ENCODE peak calls at places on chromosomes 13 and 19, in five cellular contexts. D, T, M, H and F are unnamed samples.

GRCh38 chr19:39996218-39996810 is 546 bp upstream of the ZNF546 start:
- DNase-seq in H (no peak), D (no peak), T (peak; percentile 40), M (peak; percentile 22), F (no peak)

GRCh38 chr19:34145741-34146202 is 26.5 kb upstream of the LSM14A start:
- DNase-seq in D (peak; percentile 33), T (no peak), M (peak; percentile 75), H (peak; percentile 71), F (peak; percentile 12)

GRCh38 chr13:20891768-20892167 is 10.8 kb downstream of the XPO4 start:
- DNase-seq in H (no peak), D (no peak), T (no peak), M (no peak), F (no peak)

GRCh38 chr13:49828452-49828851 is 36.0 kb upstream of the KPNA3 start:
- DNase-seq in M (no peak), T (no peak), D (no peak), H (no peak), F (no peak)

GRCh38 chr19:19662866-19663291 is 597 bp downstream of the ATP13A1 start:
- DNase-seq in M (no peak), H (no peak), D (no peak), T (no peak), F (no peak)

GRCh38 chr19:10159610-10160009 is 35.1 kb downstream of the DNMT1 start:
- DNase-seq in M (no peak), D (no peak), T (no peak), H (no peak), F (no peak)

GRCh38 chr19:49432141-49433073 is 7.2 kb downstream of the GFY start:
- DNase-seq in T (no peak), H (no peak), M (no peak), D (no peak), F (peak; percentile 32)

GRCh38 chr19:48539503-48540096 is 12.4 kb upstream of the SULT2B1 start:
- DNase-seq in D (no peak), T (no peak), M (peak; percentile 61), H (no peak), F (no peak)

GRCh38 chr19:47601180-47601904 is 7.6 kb upstream of the BICRA start:
- DNase-seq in T (no peak), H (no peak), M (no peak), D (no peak), F (no peak)

GRCh38 chr19:8334458-8335342 is 8.4 kb downstream of the KANK3 start:
- DNase-seq in D (no peak), H (peak; percentile 73), M (peak; percentile 72), T (peak; percentile 48), F (no peak)

GRCh38 chr19:4057913-4058695 is 8.6 kb downstream of the ZBTB7A start:
- DNase-seq in M (no peak), T (peak; percentile 94), H (no peak), D (peak; percentile 92), F (no peak)

GRCh38 chr19:33143897-33144405 is 12.0 kb downstream of the WDR88 start:
- DNase-seq in T (peak; percentile 65), H (peak; percentile 63), D (peak; percentile 54), M (peak; percentile 78), F (peak; percentile 46)

GRCh38 chr19:16328824-16329482 is 4.3 kb downstream of the KLF2 start:
- DNase-seq in M (no peak), T (no peak), D (no peak), H (no peak), F (peak; percentile 48)

GRCh38 chr13:44921931-44922758 is 67.1 kb downstream of the NUFIP1 start:
- DNase-seq in T (peak; percentile 72), D (peak; percentile 81), H (no peak), M (peak; percentile 6), F (no peak)

GRCh38 chr19:22144394-22144793 is 52.4 kb downstream of the ZNF676 start:
- DNase-seq in T (no peak), H (peak; percentile 9), M (peak; percentile 21), D (no peak), F (no peak)

GRCh38 chr19:18058208-18059009 is 28.3 kb downstream of the IL12RB1 start:
- DNase-seq in T (peak; percentile 85), H (peak; percentile 78), D (peak; percentile 69), M (peak; percentile 86), F (peak; percentile 71)

GRCh38 chr13:49336655-49337054 is 88.9 kb downstream of the CDADC1 start:
- DNase-seq in M (no peak), H (no peak), D (no peak), T (no peak), F (no peak)

GRCh38 chr19:51043497-51043896 is 8.7 kb upstream of the KLK12 start:
- DNase-seq in T (no peak), D (no peak), M (no peak), H (no peak), F (no peak)

GRCh38 chr19:42199440-42200115 is 17.9 kb downstream of the DEDD2 start:
- DNase-seq in M (no peak), D (peak; percentile 55), H (no peak), T (peak; percentile 73), F (no peak)

GRCh38 chr13:73274147-73274546 is 215.3 kb downstream of the KLF5 start:
- DNase-seq in D (no peak), M (no peak), T (no peak), H (no peak), F (no peak)

GRCh38 chr19:42032428-42032827 is 37.6 kb downstream of the GRIK5 start:
- DNase-seq in T (no peak), M (no peak), D (no peak), H (no peak), F (no peak)

GRCh38 chr19:821976-822773 is 420 bp upstream of the PLPPR3 start:
- DNase-seq in H (peak; percentile 79), M (peak; percentile 71), T (no peak), D (no peak), F (no peak)

GRCh38 chr19:56838930-56839664 is 1.4 kb downstream of the PEG3 start:
- DNase-seq in T (peak; percentile 98), M (no peak), D (peak; percentile 100), H (peak; percentile 96), F (no peak)

GRCh38 chr13:52599853-52600603 is 42.2 kb upstream of the HNRNPA1L2 start:
- DNase-seq in M (peak; percentile 42), D (no peak), T (peak; percentile 60), H (no peak), F (no peak)

GRCh38 chr13:99639126-99639525 is 137.9 kb downstream of the TM9SF2 start:
- DNase-seq in M (no peak), H (no peak), T (no peak), D (no peak), F (no peak)

GRCh38 chr13:99658266-99658991 is 157.2 kb downstream of the TM9SF2 start:
- DNase-seq in D (peak; percentile 60), H (peak; percentile 65), T (peak; percentile 67), M (peak; percentile 68), F (peak; percentile 14)

GRCh38 chr13:74406439-74406838 is 272.2 kb upstream of the KLF12 start:
- DNase-seq in D (no peak), T (no peak), H (no peak), M (no peak), F (no peak)

GRCh38 chr13:43301341-43301969 is 278.1 kb downstream of the DNAJC15 start:
- DNase-seq in T (no peak), H (no peak), M (no peak), D (no peak), F (no peak)

GRCh38 chr19:27794444-27795042 is 1418.4 kb downstream of the UQCRFS1 start:
- DNase-seq in T (no peak), M (peak; percentile 65), D (no peak), H (peak; percentile 3), F (no peak)

GRCh38 chr13:49240017-49240416 is 7.7 kb upstream of the CDADC1 start:
- DNase-seq in M (peak; percentile 2), T (no peak), D (no peak), H (no peak), F (peak; percentile 18)

DNA sequence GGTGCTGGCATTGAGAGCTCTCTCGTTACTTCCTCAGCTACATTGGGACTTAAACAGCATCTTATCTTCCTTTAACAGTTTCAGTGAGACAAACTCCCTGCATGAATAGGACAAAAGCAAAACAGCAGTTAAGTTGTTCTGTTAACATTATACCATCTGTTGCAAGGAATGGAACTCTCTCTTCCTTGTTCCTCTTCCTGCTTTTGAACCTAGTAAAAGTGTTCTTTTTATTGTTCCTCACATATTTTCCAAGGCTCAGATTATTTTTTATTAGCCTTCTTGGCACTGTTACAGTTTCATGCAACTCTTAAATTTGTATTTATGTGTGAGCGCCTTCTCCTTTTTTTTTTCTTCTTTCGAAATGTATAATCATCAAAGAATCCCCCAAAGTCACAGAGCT is 202.6 kb upstream of the UFM1 start:
- DNase-seq in T (no peak), D (no peak), H (no peak), M (no peak), F (no peak)
- H3K9me3 ChIP-seq in T (no peaks in the 10 kb centered on the region), D (peaks cover 8% of the 10 kb centered on the region), H (no peaks in the 10 kb centered on the region), M (no peaks in the 10 kb centered on the region), F (no peaks in the 10 kb centered on the region)

GRCh38 chr13:40399756-40400155 is 266.7 kb downstream of the FOXO1 start:
- DNase-seq in T (no peak), H (no peak), D (no peak), M (no peak), F (no peak)

GRCh38 chr13:40403509-40404241 is 262.8 kb downstream of the FOXO1 start:
- DNase-seq in H (no peak), M (no peak), T (no peak), D (no peak), F (no peak)

GRCh38 chr13:40402931-40403412 is 263.5 kb downstream of the FOXO1 start:
- DNase-seq in T (no peak), D (no peak), H (no peak), M (no peak), F (no peak)

GRCh38 chr13:40404407-40404806 is 262.0 kb downstream of the FOXO1 start:
- DNase-seq in H (no peak), T (no peak), D (no peak), M (no peak), F (no peak)

GRCh38 chr13:40401911-40402776 is 264.3 kb downstream of the FOXO1 start:
- DNase-seq in T (peak; percentile 99), D (peak; percentile 98), M (no peak), H (no peak), F (no peak)
- H3K9me3 ChIP-seq in T (no peaks in the 10 kb centered on the region), D (no peaks in the 10 kb centered on the region), M (no peaks in the 10 kb centered on the region), H (peaks cover 3% of the 10 kb centered on the region), F (no peaks in the 10 kb centered on the region)

DNA sequence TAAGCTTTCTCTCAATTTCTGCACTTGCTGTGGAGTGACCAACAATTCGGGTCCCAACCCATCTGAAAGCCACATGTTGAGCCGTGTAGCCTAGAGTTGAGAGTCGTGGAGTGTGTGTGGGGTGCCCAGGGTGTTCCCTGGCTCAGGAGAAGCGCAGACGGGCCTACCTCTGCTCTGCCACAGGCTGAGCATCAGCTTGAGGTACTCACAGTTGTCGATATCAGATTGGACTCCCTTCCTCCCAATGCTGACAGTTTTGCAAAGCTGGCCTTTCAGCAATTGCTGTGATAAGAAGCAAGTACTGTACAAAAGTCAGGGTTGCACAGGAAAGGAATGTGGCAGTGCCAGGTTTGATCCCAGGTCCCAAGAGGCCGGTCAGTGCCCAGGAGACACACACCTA is 133.4 kb upstream of the SPACA7 start:
- DNase-seq in T (no peak), D (no peak), H (no peak), M (no peak), F (no peak)
- H3K9me3 ChIP-seq in T (peaks cover 3% of the 10 kb centered on the region), D (peaks cover 8% of the 10 kb centered on the region), H (peaks cover 12% of the 10 kb centered on the region), M (no peaks in the 10 kb centered on the region), F (no peaks in the 10 kb centered on the region)

DNA sequence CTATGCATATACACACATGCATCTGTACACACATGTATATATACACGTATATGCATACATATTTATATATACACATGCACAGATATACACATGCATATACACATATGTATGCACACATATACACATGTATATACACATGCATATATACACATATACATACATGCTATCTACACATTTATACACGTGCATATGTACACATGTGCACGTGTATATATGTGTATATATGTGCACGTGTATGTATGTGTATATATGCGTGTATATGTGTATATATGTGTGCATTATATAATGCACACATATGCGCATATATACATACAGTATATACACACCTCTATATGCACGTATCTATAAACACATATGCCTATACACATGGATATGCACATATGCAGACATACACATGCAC is 17.8 kb downstream of the ARHGEF7 start:
- DNase-seq in T (no peak), D (no peak), M (no peak), H (no peak), F (no peak)
- H3K9me3 ChIP-seq in T (no peaks in the 10 kb centered on the region), D (no peaks in the 10 kb centered on the region), M (no peaks in the 10 kb centered on the region), H (no peaks in the 10 kb centered on the region), F (no peaks in the 10 kb centered on the region)